ENCODE peak calls at places on chromosomes 7 and 10, in nine cellular contexts. Y is stomach, K is upper lobe of left lung, F is transverse colon, C is GM12878, J is A549, O is ovary, D is tibial nerve, N is HepG2. Q is an unnamed sample.

GRCh38 chr7:1544896-1545416 is 11.0 kb downstream of the TMEM184A start:
- DNase-seq in Y (no peak), K (peak; percentile 78), F (no peak), C (no peak), J (peak; percentile 70), O (no peak), D (no peak), N (no peak), Q (no peak)

GRCh38 chr10:62081322-62081945 is 179.9 kb downstream of the ARID5B start:
- DNase-seq in Y (no peak), K (no peak), F (no peak), C (no peak), J (no peak), O (no peak), D (no peak), N (no peak), Q (no peak)

GRCh38 chr7:155454183-155455112 is 3.5 kb upstream of the EN2 start:
- DNase-seq in Y (no peak), K (peak; percentile 63), F (no peak), C (no peak), J (no peak), O (no peak), D (no peak), N (no peak), Q (no peak)

GRCh38 chr7:55206235-55207029 is 158.7 kb upstream of the LANCL2 start:
- DNase-seq in Y (no peak), K (no peak), F (no peak), C (no peak), J (no peak), O (no peak), D (no peak), N (no peak), Q (no peak)

GRCh38 chr10:114499630-114500190 is 95.4 kb upstream of the AFAP1L2 start:
- DNase-seq in Y (peak; percentile 74), K (no peak), F (peak; percentile 87), C (no peak), J (no peak), O (no peak), D (no peak), N (no peak), Q (no peak)

GRCh38 chr10:101041252-101041761 is 10.3 kb downstream of the SFXN3 start:
- DNase-seq in Y (peak; percentile 86), K (no peak), F (peak; percentile 88), C (no peak), J (peak; percentile 90), O (peak; percentile 74), D (peak; percentile 77), N (peak; percentile 81), Q (peak; percentile 93)

GRCh38 chr7:4807708-4808420 is 32.4 kb downstream of the AP5Z1 start:
- DNase-seq in Y (no peak), K (no peak), F (no peak), C (no peak), J (no peak), O (no peak), D (no peak), N (no peak), Q (no peak)

GRCh38 chr7:118169146-118169545 is 14.8 kb upstream of the LSM8 start:
- DNase-seq in Y (no peak), K (no peak), F (no peak), C (no peak), J (peak; percentile 13), O (no peak), D (no peak), N (no peak), Q (no peak)

GRCh38 chr10:3777876-3778707 is 6.9 kb downstream of the KLF6 start:
- DNase-seq in Y (no peak), K (no peak), F (no peak), C (no peak), J (no peak), O (no peak), D (no peak), N (no peak), Q (no peak)

GRCh38 chr10:131310904-131311660 is 439 bp downstream of the TCERG1L start:
- DNase-seq in Y (no peak), K (peak; percentile 79), F (no peak), C (no peak), J (no peak), O (no peak), D (no peak), N (no peak), Q (no peak)

GRCh38 chr10:22615101-22615500 is 99.3 kb downstream of the PIP4K2A start:
- DNase-seq in Y (no peak), K (no peak), F (no peak), C (no peak), J (no peak), O (no peak), D (no peak), N (no peak), Q (no peak)

GRCh38 chr10:14048930-14049613 is 281.7 kb downstream of the FRMD4A start:
- DNase-seq in Y (no peak), K (no peak), F (no peak), C (peak; percentile 26), J (peak; percentile 20), O (no peak), D (no peak), N (no peak), Q (no peak)

GRCh38 chr7:100819586-100819985 is 7.7 kb downstream of the EPHB4 start:
- DNase-seq in Y (no peak), K (peak; percentile 68), F (no peak), C (no peak), J (no peak), O (no peak), D (no peak), N (no peak), Q (no peak)

GRCh38 chr10:12909182-12909835 is 92.2 kb downstream of the CCDC3 start:
- DNase-seq in Y (no peak), K (peak; percentile 38), F (no peak), C (no peak), J (no peak), O (no peak), D (no peak), N (no peak), Q (no peak)

GRCh38 chr7:54860003-54860775 is 101.2 kb upstream of the SEC61G start:
- DNase-seq in Y (no peak), K (no peak), F (no peak), C (no peak), J (no peak), O (no peak), D (no peak), N (no peak), Q (no peak)

GRCh38 chr7:99224263-99224947 is 16.5 kb upstream of the KPNA7 start:
- DNase-seq in Y (peak; percentile 64), K (no peak), F (peak; percentile 42), C (peak; percentile 1), J (peak; percentile 84), O (no peak), D (no peak), N (peak; percentile 54), Q (no peak)

GRCh38 chr10:126137557-126138221 is 241.3 kb downstream of the FANK1 start:
- DNase-seq in Y (no peak), K (no peak), F (no peak), C (no peak), J (no peak), O (no peak), D (no peak), N (no peak), Q (no peak)

GRCh38 chr10:69250041-69250440 is 28.3 kb upstream of the HK1 start:
- DNase-seq in Y (no peak), K (peak; percentile 55), F (no peak), C (no peak), J (no peak), O (no peak), D (no peak), N (no peak), Q (no peak)
- TF ChIP-seq EP300 in Y (no peak), K (no peak), F (no peak), C (no peak), J (no peak), O (no peak), D (no peak), N (no peak), Q (no peak)

GRCh38 chr10:121990015-121990677 is 1.2 kb downstream of the TACC2 start:
- DNase-seq in Y (peak; percentile 60), K (no peak), F (peak; percentile 62), C (no peak), J (no peak), O (no peak), D (no peak), N (no peak), Q (no peak)

GRCh38 chr10:121988361-121989324 is at the start of gene TACC2:
- DNase-seq in Y (no peak), K (no peak), F (no peak), C (no peak), J (no peak), O (no peak), D (no peak), N (peak; percentile 46), Q (peak; percentile 77)

GRCh38 chr10:121999301-121999700 is 10.3 kb downstream of the TACC2 start:
- DNase-seq in Y (no peak), K (no peak), F (no peak), C (no peak), J (no peak), O (no peak), D (no peak), N (no peak), Q (peak; percentile 17)

GRCh38 chr10:121998462-121998861 is 9.5 kb downstream of the TACC2 start:
- DNase-seq in Y (no peak), K (no peak), F (no peak), C (no peak), J (no peak), O (no peak), D (no peak), N (no peak), Q (peak; percentile 66)

DNA sequence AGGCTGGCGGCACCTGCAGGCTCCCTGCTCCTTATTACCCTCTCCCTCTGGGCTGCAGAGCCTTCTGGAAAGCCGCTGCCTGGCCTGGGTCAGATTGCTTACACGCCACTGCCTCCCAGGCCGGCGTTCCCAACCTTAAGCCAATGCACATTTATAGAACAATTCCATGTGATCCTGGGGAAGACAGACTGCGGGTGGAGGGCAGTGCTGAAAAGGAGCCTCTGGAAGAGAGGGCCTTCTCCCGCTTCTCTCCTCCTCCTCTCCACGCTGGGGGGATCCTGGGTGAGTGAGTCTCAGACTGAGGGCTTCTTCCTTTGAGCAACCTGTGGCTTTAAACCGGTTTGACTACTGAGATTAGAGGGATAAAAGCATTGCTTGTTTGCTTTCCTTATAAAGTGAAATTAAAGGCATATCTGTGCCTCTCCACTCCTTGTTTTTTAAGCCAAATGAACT is 5.5 kb downstream of the TACC2 start:
- DNase-seq in Y (peak; percentile 73), K (no peak), F (peak; percentile 64), C (no peak), J (no peak), O (no peak), D (no peak), N (no peak), Q (peak; percentile 92)
- TF ChIP-seq EP300 in Y (no peak), K (no peak), F (no peak), C (no peak), J (no peak), O (no peak), D (no peak), N (no peak), Q (no peak)

GRCh38 chr7:47627580-47628283 is 45.8 kb upstream of the TNS3 start:
- DNase-seq in Y (no peak), K (no peak), F (no peak), C (peak; percentile 27), J (no peak), O (no peak), D (no peak), N (no peak), Q (no peak)
- TF ChIP-seq EP300 in Y (no peak), K (no peak), F (no peak), C (no peak), J (no peak), O (no peak), D (no peak), N (no peak), Q (no peak)

GRCh38 chr7:23469150-23469960 is 936 bp downstream of the IGF2BP3 start:
- DNase-seq in Y (no peak), K (peak; percentile 84), F (no peak), C (no peak), J (peak; percentile 36), O (no peak), D (no peak), N (no peak), Q (no peak)
- TF ChIP-seq EP300 in Y (no peak), K (no peak), F (no peak), C (no peak), J (no peak), O (no peak), D (no peak), N (no peak), Q (no peak)